ENCODE peak calls at places on chromosome 19, in ten cellular contexts. One of them, this sample, is unnamed.

GRCh38 chr19:11152318-11153062 is 3.1 kb downstream of the SPC24 start:
- DNase-seq in cardiac muscle cell: peak
- DNase-seq in PC-3: peak
- DNase-seq in HT-29: no peak
- DNase-seq in A549: no peak
- DNase-seq in skeletal muscle cell: peak
- DNase-seq in left colon: peak
- DNase-seq in posterior vena cava: peak
- DNase-seq in fibroblast of villous mesenchyme: peak
- DNase-seq in cerebellar cortex: no peak
- DNase-seq in this sample: no peak

GRCh38 chr19:41870401-41870873 is 6.6 kb upstream of the CD79A start:
- DNase-seq in cardiac muscle cell: peak
- DNase-seq in PC-3: peak
- DNase-seq in HT-29: no peak
- DNase-seq in A549: no peak
- DNase-seq in skeletal muscle cell: no peak
- DNase-seq in left colon: no peak
- DNase-seq in posterior vena cava: no peak
- DNase-seq in fibroblast of villous mesenchyme: no peak
- DNase-seq in cerebellar cortex: peak
- DNase-seq in this sample: no peak

GRCh38 chr19:816500-816857 is 5.3 kb downstream of the PLPPR3 start:
- DNase-seq in cardiac muscle cell: no peak
- DNase-seq in PC-3: no peak
- DNase-seq in HT-29: no peak
- DNase-seq in A549: no peak
- DNase-seq in skeletal muscle cell: no peak
- DNase-seq in left colon: no peak
- DNase-seq in posterior vena cava: no peak
- DNase-seq in fibroblast of villous mesenchyme: no peak
- DNase-seq in cerebellar cortex: no peak
- DNase-seq in this sample: no peak

GRCh38 chr19:35284153-35285140 is 2.1 kb downstream of the HAMP start:
- DNase-seq in cardiac muscle cell: no peak
- DNase-seq in PC-3: no peak
- DNase-seq in HT-29: no peak
- DNase-seq in A549: no peak
- DNase-seq in skeletal muscle cell: no peak
- DNase-seq in left colon: no peak
- DNase-seq in posterior vena cava: no peak
- DNase-seq in fibroblast of villous mesenchyme: no peak
- DNase-seq in cerebellar cortex: no peak
- DNase-seq in this sample: no peak

GRCh38 chr19:7912697-7913564 is 1.7 kb upstream of the TGFBR3L start:
- DNase-seq in cardiac muscle cell: no peak
- DNase-seq in PC-3: no peak
- DNase-seq in HT-29: no peak
- DNase-seq in A549: no peak
- DNase-seq in skeletal muscle cell: no peak
- DNase-seq in left colon: peak
- DNase-seq in posterior vena cava: no peak
- DNase-seq in fibroblast of villous mesenchyme: no peak
- DNase-seq in cerebellar cortex: no peak
- DNase-seq in this sample: no peak

GRCh38 chr19:58399903-58400637 is 4.6 kb downstream of the RNF225 start:
- DNase-seq in cardiac muscle cell: no peak
- DNase-seq in PC-3: no peak
- DNase-seq in HT-29: no peak
- DNase-seq in A549: no peak
- DNase-seq in skeletal muscle cell: no peak
- DNase-seq in left colon: no peak
- DNase-seq in posterior vena cava: no peak
- DNase-seq in fibroblast of villous mesenchyme: no peak
- DNase-seq in cerebellar cortex: peak
- DNase-seq in this sample: no peak

GRCh38 chr19:45406165-45406956 is at the start of gene POLR1G:
- DNase-seq in cardiac muscle cell: peak
- DNase-seq in PC-3: peak
- DNase-seq in HT-29: peak
- DNase-seq in A549: peak
- DNase-seq in skeletal muscle cell: no peak
- DNase-seq in left colon: peak
- DNase-seq in posterior vena cava: peak
- DNase-seq in fibroblast of villous mesenchyme: peak
- DNase-seq in cerebellar cortex: peak
- DNase-seq in this sample: peak

GRCh38 chr19:35073516-35073915 is 32.0 kb downstream of the HPN start:
- DNase-seq in cardiac muscle cell: no peak
- DNase-seq in PC-3: no peak
- DNase-seq in HT-29: no peak
- DNase-seq in A549: no peak
- DNase-seq in skeletal muscle cell: no peak
- DNase-seq in left colon: no peak
- DNase-seq in posterior vena cava: no peak
- DNase-seq in fibroblast of villous mesenchyme: no peak
- DNase-seq in cerebellar cortex: no peak
- DNase-seq in this sample: no peak

GRCh38 chr19:12946092-12946845 is 607 bp downstream of the RAD23A start:
- DNase-seq in cardiac muscle cell: peak
- DNase-seq in PC-3: peak
- DNase-seq in HT-29: peak
- DNase-seq in A549: no peak
- DNase-seq in skeletal muscle cell: peak
- DNase-seq in left colon: peak
- DNase-seq in posterior vena cava: peak
- DNase-seq in fibroblast of villous mesenchyme: peak
- DNase-seq in cerebellar cortex: peak
- DNase-seq in this sample: no peak

GRCh38 chr19:1081301-1082164 is 13.6 kb downstream of the POLR2E start:
- DNase-seq in cardiac muscle cell: no peak
- DNase-seq in PC-3: no peak
- DNase-seq in HT-29: no peak
- DNase-seq in A549: no peak
- DNase-seq in skeletal muscle cell: no peak
- DNase-seq in left colon: peak
- DNase-seq in posterior vena cava: peak
- DNase-seq in fibroblast of villous mesenchyme: no peak
- DNase-seq in cerebellar cortex: no peak
- DNase-seq in this sample: no peak

GRCh38 chr19:44818470-44818856 is 9.6 kb downstream of the BCAM start:
- DNase-seq in cardiac muscle cell: no peak
- DNase-seq in PC-3: no peak
- DNase-seq in HT-29: no peak
- DNase-seq in A549: no peak
- DNase-seq in skeletal muscle cell: no peak
- DNase-seq in left colon: no peak
- DNase-seq in posterior vena cava: no peak
- DNase-seq in fibroblast of villous mesenchyme: no peak
- DNase-seq in cerebellar cortex: no peak
- DNase-seq in this sample: no peak

GRCh38 chr19:8423821-8424223 is 10.7 kb downstream of the MARCHF2 start:
- DNase-seq in cardiac muscle cell: peak
- DNase-seq in PC-3: peak
- DNase-seq in HT-29: peak
- DNase-seq in A549: peak
- DNase-seq in skeletal muscle cell: peak
- DNase-seq in left colon: peak
- DNase-seq in posterior vena cava: peak
- DNase-seq in fibroblast of villous mesenchyme: peak
- DNase-seq in cerebellar cortex: no peak
- DNase-seq in this sample: peak

GRCh38 chr19:6947745-6948144 is 60.4 kb downstream of the ADGRE1 start:
- DNase-seq in cardiac muscle cell: peak
- DNase-seq in PC-3: peak
- DNase-seq in HT-29: no peak
- DNase-seq in A549: peak
- DNase-seq in skeletal muscle cell: peak
- DNase-seq in left colon: peak
- DNase-seq in posterior vena cava: no peak
- DNase-seq in fibroblast of villous mesenchyme: no peak
- DNase-seq in cerebellar cortex: no peak
- DNase-seq in this sample: peak

GRCh38 chr19:7673995-7674667 is 2.8 kb upstream of the MCEMP1 start:
- DNase-seq in cardiac muscle cell: peak
- DNase-seq in PC-3: peak
- DNase-seq in HT-29: peak
- DNase-seq in A549: peak
- DNase-seq in skeletal muscle cell: no peak
- DNase-seq in left colon: peak
- DNase-seq in posterior vena cava: peak
- DNase-seq in fibroblast of villous mesenchyme: peak
- DNase-seq in cerebellar cortex: peak
- DNase-seq in this sample: no peak

GRCh38 chr19:41296323-41296935 is 13.5 kb upstream of the CCDC97 start:
- DNase-seq in cardiac muscle cell: no peak
- DNase-seq in PC-3: peak
- DNase-seq in HT-29: no peak
- DNase-seq in A549: no peak
- DNase-seq in skeletal muscle cell: no peak
- DNase-seq in left colon: no peak
- DNase-seq in posterior vena cava: no peak
- DNase-seq in fibroblast of villous mesenchyme: no peak
- DNase-seq in cerebellar cortex: no peak
- DNase-seq in this sample: no peak

GRCh38 chr19:48632692-48633147 is 4.5 kb downstream of the DBP start:
- DNase-seq in cardiac muscle cell: no peak
- DNase-seq in PC-3: no peak
- DNase-seq in HT-29: peak
- DNase-seq in A549: no peak
- DNase-seq in skeletal muscle cell: no peak
- DNase-seq in left colon: no peak
- DNase-seq in posterior vena cava: no peak
- DNase-seq in fibroblast of villous mesenchyme: no peak
- DNase-seq in cerebellar cortex: no peak
- DNase-seq in this sample: no peak

GRCh38 chr19:17654993-17655392 is 33.2 kb downstream of the UNC13A start:
- DNase-seq in cardiac muscle cell: no peak
- DNase-seq in PC-3: peak
- DNase-seq in HT-29: peak
- DNase-seq in A549: peak
- DNase-seq in skeletal muscle cell: no peak
- DNase-seq in left colon: peak
- DNase-seq in posterior vena cava: no peak
- DNase-seq in fibroblast of villous mesenchyme: no peak
- DNase-seq in cerebellar cortex: no peak
- DNase-seq in this sample: no peak

GRCh38 chr19:13699786-13700185 is 64.5 kb upstream of the MRI1 start:
- DNase-seq in cardiac muscle cell: no peak
- DNase-seq in PC-3: no peak
- DNase-seq in HT-29: no peak
- DNase-seq in A549: no peak
- DNase-seq in skeletal muscle cell: no peak
- DNase-seq in left colon: no peak
- DNase-seq in posterior vena cava: no peak
- DNase-seq in fibroblast of villous mesenchyme: no peak
- DNase-seq in cerebellar cortex: no peak
- DNase-seq in this sample: no peak

GRCh38 chr19:15260939-15261338 is 28.7 kb upstream of the EPHX3 start:
- DNase-seq in cardiac muscle cell: no peak
- DNase-seq in PC-3: peak
- DNase-seq in HT-29: no peak
- DNase-seq in A549: no peak
- DNase-seq in skeletal muscle cell: no peak
- DNase-seq in left colon: no peak
- DNase-seq in posterior vena cava: no peak
- DNase-seq in fibroblast of villous mesenchyme: no peak
- DNase-seq in cerebellar cortex: no peak
- DNase-seq in this sample: no peak

GRCh38 chr19:3275068-3275582 is 50.7 kb downstream of the CELF5 start:
- DNase-seq in cardiac muscle cell: no peak
- DNase-seq in PC-3: peak
- DNase-seq in HT-29: no peak
- DNase-seq in A549: peak
- DNase-seq in skeletal muscle cell: no peak
- DNase-seq in left colon: no peak
- DNase-seq in posterior vena cava: no peak
- DNase-seq in fibroblast of villous mesenchyme: peak
- DNase-seq in cerebellar cortex: peak
- DNase-seq in this sample: no peak

GRCh38 chr19:51565583-51565982 is 5.5 kb upstream of the ZNF175 start:
- DNase-seq in cardiac muscle cell: peak
- DNase-seq in PC-3: no peak
- DNase-seq in HT-29: no peak
- DNase-seq in A549: no peak
- DNase-seq in skeletal muscle cell: no peak
- DNase-seq in left colon: no peak
- DNase-seq in posterior vena cava: no peak
- DNase-seq in fibroblast of villous mesenchyme: no peak
- DNase-seq in cerebellar cortex: no peak
- DNase-seq in this sample: no peak

GRCh38 chr19:40331052-40331451 is 17.1 kb downstream of the C19orf47 start:
- DNase-seq in cardiac muscle cell: no peak
- DNase-seq in PC-3: no peak
- DNase-seq in HT-29: no peak
- DNase-seq in A549: no peak
- DNase-seq in skeletal muscle cell: no peak
- DNase-seq in left colon: no peak
- DNase-seq in posterior vena cava: no peak
- DNase-seq in fibroblast of villous mesenchyme: no peak
- DNase-seq in cerebellar cortex: no peak
- DNase-seq in this sample: no peak

GRCh38 chr19:45440873-45441654 is 17.3 kb upstream of the ERCC1 start:
- DNase-seq in cardiac muscle cell: peak
- DNase-seq in PC-3: peak
- DNase-seq in HT-29: peak
- DNase-seq in A549: no peak
- DNase-seq in skeletal muscle cell: no peak
- DNase-seq in left colon: no peak
- DNase-seq in posterior vena cava: no peak
- DNase-seq in fibroblast of villous mesenchyme: peak
- DNase-seq in cerebellar cortex: peak
- DNase-seq in this sample: no peak

GRCh38 chr19:55340144-55340783 is 588 bp downstream of the KMT5C start:
- DNase-seq in cardiac muscle cell: no peak
- DNase-seq in PC-3: no peak
- DNase-seq in HT-29: peak
- DNase-seq in A549: no peak
- DNase-seq in skeletal muscle cell: no peak
- DNase-seq in left colon: peak
- DNase-seq in posterior vena cava: no peak
- DNase-seq in fibroblast of villous mesenchyme: no peak
- DNase-seq in cerebellar cortex: no peak
- DNase-seq in this sample: no peak

GRCh38 chr19:58516964-58517833 is 2.4 kb downstream of the ZBTB45 start:
- DNase-seq in cardiac muscle cell: no peak
- DNase-seq in PC-3: no peak
- DNase-seq in HT-29: no peak
- DNase-seq in A549: no peak
- DNase-seq in skeletal muscle cell: no peak
- DNase-seq in left colon: no peak
- DNase-seq in posterior vena cava: no peak
- DNase-seq in fibroblast of villous mesenchyme: no peak
- DNase-seq in cerebellar cortex: no peak
- DNase-seq in this sample: no peak

GRCh38 chr19:18173572-18174294 is at the start of gene IFI30:
- DNase-seq in cardiac muscle cell: peak
- DNase-seq in PC-3: peak
- DNase-seq in HT-29: no peak
- DNase-seq in A549: peak
- DNase-seq in skeletal muscle cell: no peak
- DNase-seq in left colon: peak
- DNase-seq in posterior vena cava: peak
- DNase-seq in fibroblast of villous mesenchyme: no peak
- DNase-seq in cerebellar cortex: peak
- DNase-seq in this sample: no peak

GRCh38 chr19:17703823-17704463 is 15.3 kb upstream of the MAP1S start:
- DNase-seq in cardiac muscle cell: peak
- DNase-seq in PC-3: peak
- DNase-seq in HT-29: no peak
- DNase-seq in A549: no peak
- DNase-seq in skeletal muscle cell: no peak
- DNase-seq in left colon: no peak
- DNase-seq in posterior vena cava: peak
- DNase-seq in fibroblast of villous mesenchyme: peak
- DNase-seq in cerebellar cortex: peak
- DNase-seq in this sample: no peak

GRCh38 chr19:15463865-15464371 is 426 bp downstream of the RASAL3 start:
- DNase-seq in cardiac muscle cell: no peak
- DNase-seq in PC-3: no peak
- DNase-seq in HT-29: no peak
- DNase-seq in A549: no peak
- DNase-seq in skeletal muscle cell: no peak
- DNase-seq in left colon: no peak
- DNase-seq in posterior vena cava: no peak
- DNase-seq in fibroblast of villous mesenchyme: no peak
- DNase-seq in cerebellar cortex: no peak
- DNase-seq in this sample: no peak

This sample was measured in HS-27A.